ENCODE peak calls at places on chromosomes 5 and 9, in six cellular contexts. O is GM19239; R is GM20000; P is activated CD8-positive, alpha-beta memory T cell treated with anti-CD3 and anti-CD28 coated beads, Interleukin-2, amount 50 U/mL, for 48 hours; V is aorta; A is mucosa of gallbladder. C is an unnamed sample.
A peak's percentile ranks its signal among the peaks of the same experiment; 100 is the strongest.

GRCh38 chr5:122053181-122054109 is 24.6 kb downstream of the LOX start:
- DNase-seq in O (no peak), R (no peak), P (no peak), V (peak; percentile 64), A (no peak), C (peak; percentile 41)

GRCh38 chr9:892123-892522 is 50.6 kb downstream of the DMRT1 start:
- DNase-seq in O (no peak), R (no peak), P (no peak), V (no peak), A (no peak), C (no peak)

GRCh38 chr9:111038336-111039202 is at the start of gene LPAR1:
- DNase-seq in O (no peak), R (no peak), P (no peak), V (peak; percentile 91), A (peak; percentile 23), C (peak; percentile 73)

GRCh38 chr9:124389146-124389939 is 25.9 kb downstream of the PSMB7 start:
- DNase-seq in O (no peak), R (no peak), P (no peak), V (no peak), A (no peak), C (no peak)

GRCh38 chr9:74443036-74443750 is 53.9 kb upstream of the RORB start:
- DNase-seq in O (no peak), R (no peak), P (no peak), V (no peak), A (no peak), C (no peak)

GRCh38 chr9:122159026-122159924 is at the start of the genes MORN5 and NDUFA8:
- DNase-seq in O (peak; percentile 96), R (peak; percentile 96), P (peak; percentile 98), V (peak; percentile 98), A (peak; percentile 97), C (peak; percentile 96)

GRCh38 chr9:109299901-109300300 is 21.0 kb downstream of the EPB41L4B start:
- DNase-seq in O (no peak), R (no peak), P (no peak), V (no peak), A (no peak), C (no peak)

GRCh38 chr5:55680353-55680752 is 31.8 kb downstream of the SLC38A9 start:
- DNase-seq in O (no peak), R (no peak), P (no peak), V (no peak), A (no peak), C (no peak)

GRCh38 chr9:137945581-137945980 is 68.0 kb downstream of the CACNA1B start:
- DNase-seq in O (no peak), R (no peak), P (no peak), V (no peak), A (no peak), C (no peak)

GRCh38 chr9:86098793-86099694 is at the start of gene GOLM1:
- DNase-seq in O (peak; percentile 70), R (peak; percentile 87), P (peak; percentile 71), V (peak; percentile 82), A (peak; percentile 20), C (peak; percentile 48)

GRCh38 chr5:139670369-139671095 is 22.4 kb downstream of the CXXC5 start:
- DNase-seq in O (peak; percentile 78), R (peak; percentile 82), P (peak; percentile 64), V (no peak), A (no peak), C (no peak)

GRCh38 chr5:176775409-176775808 is 35.0 kb upstream of the UNC5A start:
- DNase-seq in O (no peak), R (no peak), P (peak; percentile 10), V (no peak), A (no peak), C (peak; percentile 2)